ENCODE peak calls at places on chromosomes 1 and 21, in six cellular contexts. One of them, this sample, is unnamed.

GRCh38 chr1:111214884-111215283 is 12.6 kb upstream of the CHI3L2 start:
- DNase-seq in H9: no peak
- DNase-seq in WERI-Rb-1: no peak
- DNase-seq in B cell: peak
- DNase-seq in natural killer cell: no peak
- DNase-seq in GM23338: no peak
- DNase-seq in this sample: peak

GRCh38 chr1:33176362-33176850 is 5.4 kb downstream of the TRIM62 start:
- DNase-seq in H9: peak
- DNase-seq in WERI-Rb-1: peak
- DNase-seq in B cell: no peak
- DNase-seq in natural killer cell: no peak
- DNase-seq in GM23338: no peak
- DNase-seq in this sample: no peak

GRCh38 chr1:66533804-66534745 is at the start of gene SGIP1:
- DNase-seq in H9: peak
- DNase-seq in WERI-Rb-1: peak
- DNase-seq in B cell: no peak
- DNase-seq in natural killer cell: no peak
- DNase-seq in GM23338: peak
- DNase-seq in this sample: peak

GRCh38 chr1:7953850-7954609 is 7.5 kb upstream of the PARK7 start:
- DNase-seq in H9: peak
- DNase-seq in WERI-Rb-1: peak
- DNase-seq in B cell: peak
- DNase-seq in natural killer cell: peak
- DNase-seq in GM23338: peak
- DNase-seq in this sample: peak

GRCh38 chr1:154784924-154785531 is 85.1 kb downstream of the KCNN3 start:
- DNase-seq in H9: no peak
- DNase-seq in WERI-Rb-1: no peak
- DNase-seq in B cell: no peak
- DNase-seq in natural killer cell: no peak
- DNase-seq in GM23338: peak
- DNase-seq in this sample: peak

GRCh38 chr1:87334351-87335174 is 5.9 kb downstream of the LMO4 start:
- DNase-seq in H9: peak
- DNase-seq in WERI-Rb-1: peak
- DNase-seq in B cell: no peak
- DNase-seq in natural killer cell: no peak
- DNase-seq in GM23338: peak
- DNase-seq in this sample: peak

GRCh38 chr1:234745844-234746797 is 136.1 kb upstream of the IRF2BP2 start:
- DNase-seq in H9: no peak
- DNase-seq in WERI-Rb-1: peak
- DNase-seq in B cell: no peak
- DNase-seq in natural killer cell: no peak
- DNase-seq in GM23338: no peak
- DNase-seq in this sample: no peak

GRCh38 chr1:171245458-171246064 is 2.7 kb upstream of the FMO1 start:
- DNase-seq in H9: peak
- DNase-seq in WERI-Rb-1: peak
- DNase-seq in B cell: no peak
- DNase-seq in natural killer cell: no peak
- DNase-seq in GM23338: peak
- DNase-seq in this sample: peak

GRCh38 chr1:51755437-51755836 is 123.1 kb downstream of the NRDC start:
- DNase-seq in H9: no peak
- DNase-seq in WERI-Rb-1: no peak
- DNase-seq in B cell: no peak
- DNase-seq in natural killer cell: no peak
- DNase-seq in GM23338: no peak
- DNase-seq in this sample: no peak

GRCh38 chr1:213973129-213973528 is 14.6 kb upstream of the PROX1 start:
- DNase-seq in H9: no peak
- DNase-seq in WERI-Rb-1: no peak
- DNase-seq in B cell: no peak
- DNase-seq in natural killer cell: no peak
- DNase-seq in GM23338: no peak
- DNase-seq in this sample: no peak

GRCh38 chr1:69401894-69402293 is 165.8 kb upstream of the LRRC7 start:
- DNase-seq in H9: no peak
- DNase-seq in WERI-Rb-1: no peak
- DNase-seq in B cell: no peak
- DNase-seq in natural killer cell: no peak
- DNase-seq in GM23338: no peak
- DNase-seq in this sample: no peak

GRCh38 chr1:199612976-199613774 is 414.3 kb upstream of the NR5A2 start:
- DNase-seq in H9: no peak
- DNase-seq in WERI-Rb-1: no peak
- DNase-seq in B cell: no peak
- DNase-seq in natural killer cell: no peak
- DNase-seq in GM23338: no peak
- DNase-seq in this sample: no peak

GRCh38 chr1:16387201-16388185 is 20.5 kb downstream of the SZRD1 start:
- DNase-seq in H9: no peak
- DNase-seq in WERI-Rb-1: no peak
- DNase-seq in B cell: peak
- DNase-seq in natural killer cell: no peak
- DNase-seq in GM23338: no peak
- DNase-seq in this sample: no peak

GRCh38 chr1:216005916-216006315 is 417.3 kb downstream of the USH2A start:
- DNase-seq in H9: no peak
- DNase-seq in WERI-Rb-1: no peak
- DNase-seq in B cell: no peak
- DNase-seq in natural killer cell: no peak
- DNase-seq in GM23338: no peak
- DNase-seq in this sample: no peak

GRCh38 chr21:45993210-45994085 is 11.9 kb downstream of the COL6A1 start:
- DNase-seq in H9: peak
- DNase-seq in WERI-Rb-1: peak
- DNase-seq in B cell: no peak
- DNase-seq in natural killer cell: peak
- DNase-seq in GM23338: no peak
- DNase-seq in this sample: peak

GRCh38 chr1:89598450-89599331 is 34.2 kb upstream of the LRRC8C start:
- DNase-seq in H9: no peak
- DNase-seq in WERI-Rb-1: no peak
- DNase-seq in B cell: no peak
- DNase-seq in natural killer cell: no peak
- DNase-seq in GM23338: peak
- DNase-seq in this sample: no peak

GRCh38 chr1:38578444-38578951 is 281.1 kb downstream of the RRAGC start:
- DNase-seq in H9: peak
- DNase-seq in WERI-Rb-1: peak
- DNase-seq in B cell: no peak
- DNase-seq in natural killer cell: no peak
- DNase-seq in GM23338: peak
- DNase-seq in this sample: peak

GRCh38 chr1:4169991-4170390 is 269.9 kb upstream of the C1orf174 start:
- DNase-seq in H9: no peak
- DNase-seq in WERI-Rb-1: no peak
- DNase-seq in B cell: no peak
- DNase-seq in natural killer cell: no peak
- DNase-seq in GM23338: no peak
- DNase-seq in this sample: no peak

GRCh38 chr1:176567190-176567794 is 104.3 kb downstream of the PAPPA2 start:
- DNase-seq in H9: no peak
- DNase-seq in WERI-Rb-1: no peak
- DNase-seq in B cell: no peak
- DNase-seq in natural killer cell: no peak
- DNase-seq in GM23338: no peak
- DNase-seq in this sample: no peak

GRCh38 chr1:960371-961131 is at the start of gene KLHL17:
- DNase-seq in H9: peak
- DNase-seq in WERI-Rb-1: peak
- DNase-seq in B cell: peak
- DNase-seq in natural killer cell: peak
- DNase-seq in GM23338: peak
- DNase-seq in this sample: peak

GRCh38 chr1:183837062-183837461 is 32.1 kb downstream of the RGL1 start:
- DNase-seq in H9: no peak
- DNase-seq in WERI-Rb-1: peak
- DNase-seq in B cell: no peak
- DNase-seq in natural killer cell: no peak
- DNase-seq in GM23338: no peak
- DNase-seq in this sample: no peak

GRCh38 chr1:156625436-156626078 is 6.3 kb downstream of the HAPLN2 start:
- DNase-seq in H9: no peak
- DNase-seq in WERI-Rb-1: peak
- DNase-seq in B cell: peak
- DNase-seq in natural killer cell: peak
- DNase-seq in GM23338: peak
- DNase-seq in this sample: peak

DNA sequence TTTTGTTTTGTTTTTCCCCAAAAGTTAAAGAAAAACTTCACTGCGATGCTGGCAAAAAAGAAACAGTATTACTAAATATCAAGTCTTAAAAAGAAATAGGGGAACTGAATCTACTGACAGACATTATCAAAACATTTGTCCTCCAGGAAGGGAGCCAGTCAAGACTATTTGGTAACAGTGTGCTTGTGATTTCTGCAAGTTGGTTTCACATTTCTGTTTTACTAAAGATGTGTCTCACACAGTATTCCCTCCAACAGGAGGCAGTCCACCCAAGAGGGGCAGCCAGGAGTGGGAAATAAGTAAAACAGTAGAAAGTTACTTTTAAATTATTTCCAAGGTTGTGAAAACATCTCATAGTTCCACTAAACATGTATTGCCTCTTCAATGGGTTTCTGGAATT is 74.4 kb upstream of the SDC3 start:
- DNase-seq in H9: no peak
- DNase-seq in WERI-Rb-1: no peak
- DNase-seq in B cell: peak
- DNase-seq in natural killer cell: no peak
- DNase-seq in GM23338: no peak
- DNase-seq in this sample: no peak
- TF ChIP-seq CTCF in H9: peak
- TF ChIP-seq CTCF in WERI-Rb-1: no peak
- TF ChIP-seq CTCF in B cell: no peak
- TF ChIP-seq CTCF in natural killer cell: no peak
- TF ChIP-seq CTCF in GM23338: peak
- TF ChIP-seq CTCF in this sample: no peak

DNA sequence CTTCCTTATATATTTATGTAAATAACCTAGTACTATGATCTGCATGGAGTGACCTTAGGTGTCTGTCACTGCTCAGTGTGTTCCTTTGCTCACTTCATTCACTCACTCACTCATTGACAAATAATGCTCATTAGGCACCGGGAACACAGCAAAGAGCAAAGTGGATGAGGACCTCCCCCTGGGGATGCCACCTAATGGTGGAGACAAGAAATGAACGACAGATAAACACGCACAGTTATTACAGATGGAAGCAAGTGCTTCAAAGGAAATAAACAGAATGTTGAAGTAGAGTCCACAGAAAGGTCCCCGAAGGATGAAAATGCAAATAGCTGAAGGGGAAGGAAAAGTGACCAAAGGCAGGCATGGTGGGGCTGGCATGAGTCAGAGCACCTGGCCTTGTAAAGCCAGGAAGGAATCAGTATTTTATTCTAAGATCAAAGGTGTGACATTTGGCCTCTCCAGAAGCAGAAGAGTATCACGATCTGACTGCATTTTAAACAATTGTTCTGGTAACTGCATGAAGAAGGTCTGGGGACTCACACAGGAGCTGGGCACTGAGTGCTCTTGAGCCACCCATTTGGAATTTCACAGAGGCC is 23.1 kb downstream of the MAB21L3 start:
- DNase-seq in H9: no peak
- DNase-seq in WERI-Rb-1: peak
- DNase-seq in B cell: no peak
- DNase-seq in natural killer cell: no peak
- DNase-seq in GM23338: no peak
- DNase-seq in this sample: no peak
- TF ChIP-seq CTCF in H9: peak
- TF ChIP-seq CTCF in WERI-Rb-1: peak
- TF ChIP-seq CTCF in B cell: no peak
- TF ChIP-seq CTCF in natural killer cell: no peak
- TF ChIP-seq CTCF in GM23338: peak
- TF ChIP-seq CTCF in this sample: peak

GRCh38 chr1:62294211-62294610 is 25.0 kb downstream of the KANK4 start:
- DNase-seq in H9: peak
- DNase-seq in WERI-Rb-1: peak
- DNase-seq in B cell: no peak
- DNase-seq in natural killer cell: no peak
- DNase-seq in GM23338: peak
- DNase-seq in this sample: peak
- TF ChIP-seq CTCF in H9: peak
- TF ChIP-seq CTCF in WERI-Rb-1: peak
- TF ChIP-seq CTCF in B cell: peak
- TF ChIP-seq CTCF in natural killer cell: no peak
- TF ChIP-seq CTCF in GM23338: peak
- TF ChIP-seq CTCF in this sample: peak

GRCh38 chr1:58783090-58783992 is 506 bp downstream of the JUN start:
- DNase-seq in H9: peak
- DNase-seq in WERI-Rb-1: peak
- DNase-seq in B cell: peak
- DNase-seq in natural killer cell: peak
- DNase-seq in GM23338: peak
- DNase-seq in this sample: peak

GRCh38 chr1:58779837-58780585 is 3.8 kb downstream of the JUN start:
- DNase-seq in H9: peak
- DNase-seq in WERI-Rb-1: peak
- DNase-seq in B cell: no peak
- DNase-seq in natural killer cell: no peak
- DNase-seq in GM23338: peak
- DNase-seq in this sample: no peak

GRCh38 chr1:58782308-58783089 is 1.3 kb downstream of the JUN start:
- DNase-seq in H9: peak
- DNase-seq in WERI-Rb-1: peak
- DNase-seq in B cell: peak
- DNase-seq in natural killer cell: peak
- DNase-seq in GM23338: peak
- DNase-seq in this sample: peak

GRCh38 chr1:58780586-58781452 is 3.0 kb downstream of the JUN start:
- DNase-seq in H9: no peak
- DNase-seq in WERI-Rb-1: no peak
- DNase-seq in B cell: no peak
- DNase-seq in natural killer cell: peak
- DNase-seq in GM23338: peak
- DNase-seq in this sample: no peak

DNA sequence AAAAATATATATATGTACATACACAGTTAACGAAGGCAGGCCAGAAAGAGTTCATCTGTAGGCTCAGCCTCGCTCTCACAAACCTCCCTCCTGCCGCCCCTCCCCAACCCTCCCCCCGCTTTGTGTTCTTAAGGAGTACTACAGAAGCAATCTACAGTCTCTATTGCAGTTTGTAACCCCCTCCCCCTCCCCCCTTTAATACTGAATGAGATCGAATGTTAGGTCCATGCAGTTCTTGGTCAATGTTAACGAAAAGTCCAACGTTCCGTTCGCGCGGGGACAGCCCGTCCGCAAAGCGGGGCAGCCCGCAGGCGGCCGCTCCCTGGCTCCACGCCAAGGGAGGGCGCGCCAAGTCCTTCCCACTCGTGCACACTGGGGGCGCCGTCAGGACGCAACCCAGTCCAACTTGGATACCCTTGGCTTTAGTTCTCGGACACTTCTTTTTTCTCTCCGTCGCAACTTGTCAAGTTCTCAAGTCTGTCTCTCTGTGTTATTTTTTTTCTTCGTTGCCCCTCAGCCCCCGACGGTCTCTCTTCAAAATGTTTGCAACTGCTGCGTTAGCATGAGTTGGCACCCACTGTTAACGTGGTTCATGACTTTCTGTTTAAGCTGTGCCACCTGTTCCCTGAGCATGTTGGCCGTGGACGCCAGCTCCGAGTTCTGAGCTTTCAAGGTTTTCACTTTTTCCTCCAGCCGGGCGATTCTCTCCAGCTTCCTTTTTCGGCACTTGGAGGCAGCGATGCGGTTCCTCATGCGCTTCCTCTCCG is 2.1 kb downstream of the JUN start:
- DNase-seq in H9: peak
- DNase-seq in WERI-Rb-1: peak
- DNase-seq in B cell: no peak
- DNase-seq in natural killer cell: peak
- DNase-seq in GM23338: peak
- DNase-seq in this sample: peak
- TF ChIP-seq CTCF in H9: peak
- TF ChIP-seq CTCF in WERI-Rb-1: peak
- TF ChIP-seq CTCF in B cell: peak
- TF ChIP-seq CTCF in natural killer cell: peak
- TF ChIP-seq CTCF in GM23338: peak
- TF ChIP-seq CTCF in this sample: peak